ENCODE peak calls at places on chromosomes 11 and 22, in six cellular contexts. One of them, this sample, is unnamed.

GRCh38 chr11:110856993-110857812 is 145.0 kb upstream of the ARHGAP20 start:
- DNase-seq in fibroblast of mammary gland: peak; percentile 66
- DNase-seq in foreskin keratinocyte: no peak
- DNase-seq in neural progenitor cell: no peak
- DNase-seq in fibroblast of pulmonary artery: peak; percentile 35
- DNase-seq in stomach: no peak
- DNase-seq in this sample: no peak

GRCh38 chr11:130441726-130442125 is 6.7 kb upstream of the ADAMTS15 start:
- DNase-seq in fibroblast of pulmonary artery: no peak
- DNase-seq in fibroblast of mammary gland: peak; percentile 63
- DNase-seq in foreskin keratinocyte: no peak
- DNase-seq in stomach: no peak
- DNase-seq in neural progenitor cell: no peak
- DNase-seq in this sample: no peak

GRCh38 chr22:20979243-20979809 is 2.8 kb upstream of the LZTR1 start:
- DNase-seq in stomach: peak; percentile 67
- DNase-seq in neural progenitor cell: peak; percentile 95
- DNase-seq in fibroblast of pulmonary artery: peak; percentile 86
- DNase-seq in foreskin keratinocyte: peak; percentile 77
- DNase-seq in fibroblast of mammary gland: peak; percentile 82
- DNase-seq in this sample: peak; percentile 70

GRCh38 chr11:78869293-78869692 is 294.6 kb upstream of the NARS2 start:
- DNase-seq in stomach: no peak
- DNase-seq in fibroblast of mammary gland: no peak
- DNase-seq in foreskin keratinocyte: no peak
- DNase-seq in neural progenitor cell: no peak
- DNase-seq in fibroblast of pulmonary artery: no peak
- DNase-seq in this sample: no peak

GRCh38 chr11:77301510-77301909 is at the start of gene GDPD4:
- DNase-seq in stomach: no peak
- DNase-seq in neural progenitor cell: no peak
- DNase-seq in fibroblast of mammary gland: no peak
- DNase-seq in fibroblast of pulmonary artery: no peak
- DNase-seq in foreskin keratinocyte: no peak
- DNase-seq in this sample: no peak

GRCh38 chr22:27408068-27408467 is 393.5 kb downstream of the MN1 start:
- DNase-seq in foreskin keratinocyte: no peak
- DNase-seq in neural progenitor cell: no peak
- DNase-seq in stomach: no peak
- DNase-seq in fibroblast of mammary gland: no peak
- DNase-seq in fibroblast of pulmonary artery: no peak
- DNase-seq in this sample: no peak

GRCh38 chr11:12667646-12668045 is 6.6 kb upstream of the TEAD1 start:
- DNase-seq in neural progenitor cell: no peak
- DNase-seq in fibroblast of mammary gland: no peak
- DNase-seq in stomach: no peak
- DNase-seq in fibroblast of pulmonary artery: no peak
- DNase-seq in foreskin keratinocyte: no peak
- DNase-seq in this sample: no peak

GRCh38 chr22:19419086-19419463 is 12.5 kb downstream of the HIRA start:
- DNase-seq in fibroblast of pulmonary artery: no peak
- DNase-seq in fibroblast of mammary gland: no peak
- DNase-seq in stomach: no peak
- DNase-seq in neural progenitor cell: no peak
- DNase-seq in foreskin keratinocyte: no peak
- DNase-seq in this sample: no peak

DNA sequence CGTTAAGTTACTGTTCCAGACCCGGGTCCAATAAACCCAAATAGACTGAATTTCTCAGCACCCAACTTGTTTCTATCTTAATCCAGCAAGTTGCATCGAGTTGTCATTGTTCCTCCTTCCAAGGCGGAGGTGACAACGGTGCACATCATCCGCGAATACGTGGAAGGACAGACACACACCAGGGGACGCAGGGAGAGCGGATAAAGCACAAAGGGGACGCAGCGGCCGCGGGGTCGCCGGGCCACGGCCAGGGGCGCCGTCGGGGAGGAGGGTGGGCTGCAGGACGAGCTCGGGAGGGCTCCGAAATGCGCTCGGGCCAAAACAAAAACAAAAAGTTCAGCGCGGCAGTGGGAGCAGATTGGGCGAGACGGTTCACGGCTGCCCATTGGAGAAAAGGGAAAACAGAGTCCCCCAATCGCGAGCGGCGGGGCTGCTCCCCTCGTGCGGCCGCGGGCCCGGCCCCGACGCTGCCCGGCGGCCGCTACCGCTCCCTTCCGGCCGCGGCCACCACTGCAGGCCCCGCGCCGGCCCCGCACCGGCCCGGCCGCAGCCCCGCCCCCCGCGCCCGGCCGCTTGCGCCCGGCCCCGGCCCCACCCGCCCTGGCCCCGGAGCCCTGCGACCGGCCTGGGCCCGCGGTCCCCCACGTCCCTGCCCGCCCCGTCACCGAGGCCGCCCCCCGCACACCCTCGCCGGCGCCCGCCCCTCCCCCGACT is 518 bp downstream of the KMT5B start:
- DNase-seq in foreskin keratinocyte: no peak
- DNase-seq in fibroblast of pulmonary artery: peak; percentile 82
- DNase-seq in fibroblast of mammary gland: peak; percentile 68
- DNase-seq in stomach: peak; percentile 70
- DNase-seq in neural progenitor cell: peak; percentile 94
- DNase-seq in this sample: peak; percentile 54
- TF ChIP-seq CTCF in foreskin keratinocyte: peak; percentile 47
- TF ChIP-seq CTCF in fibroblast of pulmonary artery: no peak
- TF ChIP-seq CTCF in fibroblast of mammary gland: no peak
- TF ChIP-seq CTCF in stomach: peak; percentile 46
- TF ChIP-seq CTCF in neural progenitor cell: peak; percentile 36
- TF ChIP-seq CTCF in this sample: peak; percentile 50

GRCh38 chr11:27452147-27452546 is 20.4 kb downstream of the LGR4 start:
- DNase-seq in neural progenitor cell: no peak
- DNase-seq in stomach: no peak
- DNase-seq in fibroblast of mammary gland: no peak
- DNase-seq in fibroblast of pulmonary artery: no peak
- DNase-seq in foreskin keratinocyte: no peak
- DNase-seq in this sample: no peak

GRCh38 chr11:27453701-27454100 is 18.9 kb downstream of the LGR4 start:
- DNase-seq in fibroblast of pulmonary artery: no peak
- DNase-seq in fibroblast of mammary gland: no peak
- DNase-seq in foreskin keratinocyte: no peak
- DNase-seq in stomach: no peak
- DNase-seq in neural progenitor cell: no peak
- DNase-seq in this sample: no peak

GRCh38 chr11:27455667-27456066 is 16.9 kb downstream of the LGR4 start:
- DNase-seq in neural progenitor cell: no peak
- DNase-seq in fibroblast of pulmonary artery: no peak
- DNase-seq in stomach: no peak
- DNase-seq in foreskin keratinocyte: no peak
- DNase-seq in fibroblast of mammary gland: no peak
- DNase-seq in this sample: no peak

GRCh38 chr11:27447288-27447914 is 25.2 kb downstream of the LGR4 start:
- DNase-seq in fibroblast of pulmonary artery: peak; percentile 61
- DNase-seq in foreskin keratinocyte: no peak
- DNase-seq in neural progenitor cell: no peak
- DNase-seq in stomach: no peak
- DNase-seq in fibroblast of mammary gland: peak; percentile 28
- DNase-seq in this sample: no peak

DNA sequence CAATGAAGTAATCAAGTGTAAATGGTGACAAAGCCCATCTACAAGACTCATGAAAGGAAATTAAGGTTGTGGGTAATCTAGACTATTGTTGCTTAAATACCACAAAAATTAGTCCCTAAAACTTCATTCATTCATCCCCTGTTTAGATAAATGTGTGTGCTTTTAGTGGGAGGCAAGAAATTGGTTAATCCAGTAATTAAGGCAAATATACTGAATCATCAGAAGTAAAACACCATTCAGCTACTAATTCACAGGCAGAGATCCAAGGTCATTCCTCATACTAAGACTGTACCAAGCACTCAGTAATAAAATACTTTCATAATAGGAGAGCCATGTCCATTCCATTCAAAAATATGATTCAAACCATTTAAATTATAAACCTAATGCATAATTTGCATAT is 21.1 kb downstream of the LGR4 start:
- DNase-seq in foreskin keratinocyte: no peak
- DNase-seq in fibroblast of mammary gland: peak; percentile 27
- DNase-seq in fibroblast of pulmonary artery: no peak
- DNase-seq in stomach: no peak
- DNase-seq in neural progenitor cell: no peak
- DNase-seq in this sample: no peak
- TF ChIP-seq CTCF in foreskin keratinocyte: no peak
- TF ChIP-seq CTCF in fibroblast of mammary gland: no peak
- TF ChIP-seq CTCF in fibroblast of pulmonary artery: no peak
- TF ChIP-seq CTCF in stomach: no peak
- TF ChIP-seq CTCF in neural progenitor cell: no peak
- TF ChIP-seq CTCF in this sample: no peak

GRCh38 chr11:31487848-31488247 is 21.6 kb downstream of the IMMP1L start:
- DNase-seq in fibroblast of pulmonary artery: peak; percentile 85
- DNase-seq in foreskin keratinocyte: no peak
- DNase-seq in fibroblast of mammary gland: peak; percentile 75
- DNase-seq in stomach: no peak
- DNase-seq in neural progenitor cell: peak; percentile 41
- DNase-seq in this sample: no peak
- TF ChIP-seq CTCF in fibroblast of pulmonary artery: peak; percentile 51
- TF ChIP-seq CTCF in foreskin keratinocyte: peak; percentile 61
- TF ChIP-seq CTCF in fibroblast of mammary gland: peak; percentile 38
- TF ChIP-seq CTCF in stomach: peak; percentile 14
- TF ChIP-seq CTCF in neural progenitor cell: peak; percentile 48
- TF ChIP-seq CTCF in this sample: peak; percentile 37

DNA sequence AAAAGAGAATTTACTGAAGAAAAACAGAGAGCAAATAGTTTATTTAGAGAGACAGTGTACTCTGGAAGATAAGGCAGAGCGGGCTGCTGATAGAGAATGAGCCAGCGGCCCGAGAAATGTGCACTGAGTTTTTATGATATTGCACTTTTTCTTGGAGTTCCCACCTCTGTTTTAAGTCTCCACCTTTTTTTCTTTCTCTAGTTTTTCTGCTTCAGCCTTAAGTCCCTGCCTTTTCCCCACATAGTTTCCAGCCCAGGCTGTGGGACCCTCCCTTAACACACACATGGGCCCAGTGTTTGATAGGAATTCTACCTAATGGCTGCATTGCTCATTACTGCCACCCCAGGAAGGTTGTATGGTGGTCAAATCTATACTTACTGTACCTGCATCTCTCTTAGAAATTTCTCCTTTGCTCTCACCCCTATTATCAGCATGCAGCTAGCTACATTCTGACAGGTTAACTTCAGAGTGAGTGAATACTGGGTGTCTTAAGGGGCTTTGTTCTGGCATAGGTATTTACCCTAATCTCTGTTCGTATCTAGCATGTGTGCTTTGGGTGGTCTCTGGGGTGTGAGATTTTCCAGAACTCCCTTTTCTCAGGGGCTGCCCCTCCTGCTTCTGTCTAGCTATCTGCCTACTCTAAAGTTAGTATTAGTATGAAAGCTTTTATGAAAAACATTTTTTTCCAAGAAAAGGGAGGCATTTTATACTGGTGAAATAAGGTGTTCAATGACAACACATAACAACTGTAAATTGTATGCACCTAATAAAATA is 127.3 kb upstream of the TOP3B start:
- DNase-seq in fibroblast of pulmonary artery: no peak
- DNase-seq in stomach: no peak
- DNase-seq in neural progenitor cell: no peak
- DNase-seq in fibroblast of mammary gland: no peak
- DNase-seq in foreskin keratinocyte: no peak
- DNase-seq in this sample: no peak
- TF ChIP-seq CTCF in fibroblast of pulmonary artery: peak; percentile 15
- TF ChIP-seq CTCF in stomach: no peak
- TF ChIP-seq CTCF in neural progenitor cell: peak; percentile 40
- TF ChIP-seq CTCF in fibroblast of mammary gland: no peak
- TF ChIP-seq CTCF in foreskin keratinocyte: peak; percentile 42
- TF ChIP-seq CTCF in this sample: peak; percentile 55

GRCh38 chr11:63904743-63905142 is 12.2 kb downstream of the RCOR2 start:
- DNase-seq in stomach: no peak
- DNase-seq in foreskin keratinocyte: no peak
- DNase-seq in fibroblast of mammary gland: no peak
- DNase-seq in fibroblast of pulmonary artery: no peak
- DNase-seq in neural progenitor cell: no peak
- DNase-seq in this sample: no peak

GRCh38 chr11:63897459-63898156 is 19.4 kb downstream of the RCOR2 start:
- DNase-seq in fibroblast of mammary gland: no peak
- DNase-seq in fibroblast of pulmonary artery: no peak
- DNase-seq in foreskin keratinocyte: no peak
- DNase-seq in stomach: no peak
- DNase-seq in neural progenitor cell: no peak
- DNase-seq in this sample: no peak

GRCh38 chr11:63903884-63904283 is 13.1 kb downstream of the RCOR2 start:
- DNase-seq in foreskin keratinocyte: no peak
- DNase-seq in neural progenitor cell: peak; percentile 28
- DNase-seq in fibroblast of mammary gland: no peak
- DNase-seq in stomach: no peak
- DNase-seq in fibroblast of pulmonary artery: no peak
- DNase-seq in this sample: no peak

GRCh38 chr11:63905179-63905578 is 11.8 kb downstream of the RCOR2 start:
- DNase-seq in fibroblast of mammary gland: no peak
- DNase-seq in foreskin keratinocyte: no peak
- DNase-seq in fibroblast of pulmonary artery: no peak
- DNase-seq in neural progenitor cell: no peak
- DNase-seq in stomach: no peak
- DNase-seq in this sample: no peak

DNA sequence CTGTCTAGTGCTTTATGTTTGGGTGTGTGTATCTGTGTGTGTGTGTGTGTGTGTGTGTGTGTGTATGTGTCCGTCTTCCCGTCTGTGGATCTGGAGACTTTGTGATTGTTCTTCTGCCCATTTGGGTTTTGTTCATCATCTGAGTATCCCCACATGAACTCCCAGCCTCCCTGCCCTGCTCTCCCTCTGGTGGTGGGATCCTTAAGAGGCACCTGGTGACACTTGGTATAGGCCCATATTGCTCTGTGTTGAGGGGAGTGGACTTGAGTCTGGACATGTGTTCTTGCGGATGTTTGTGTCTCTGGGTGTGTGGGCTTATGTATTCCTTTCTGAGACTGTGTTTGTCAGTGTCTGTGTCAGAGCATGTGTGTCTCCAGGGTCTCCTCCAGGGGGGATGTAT is 15.3 kb downstream of the RCOR2 start:
- DNase-seq in foreskin keratinocyte: no peak
- DNase-seq in fibroblast of mammary gland: peak; percentile 50
- DNase-seq in stomach: no peak
- DNase-seq in neural progenitor cell: no peak
- DNase-seq in fibroblast of pulmonary artery: peak; percentile 51
- DNase-seq in this sample: no peak
- TF ChIP-seq CTCF in foreskin keratinocyte: peak; percentile 53
- TF ChIP-seq CTCF in fibroblast of mammary gland: peak; percentile 54
- TF ChIP-seq CTCF in stomach: no peak
- TF ChIP-seq CTCF in neural progenitor cell: peak; percentile 46
- TF ChIP-seq CTCF in fibroblast of pulmonary artery: peak; percentile 57
- TF ChIP-seq CTCF in this sample: peak; percentile 41

GRCh38 chr11:117366183-117366582 is 38.5 kb downstream of the CEP164 start:
- DNase-seq in fibroblast of mammary gland: no peak
- DNase-seq in fibroblast of pulmonary artery: no peak
- DNase-seq in foreskin keratinocyte: no peak
- DNase-seq in neural progenitor cell: peak; percentile 9
- DNase-seq in stomach: no peak
- DNase-seq in this sample: no peak
- TF ChIP-seq CTCF in fibroblast of mammary gland: no peak
- TF ChIP-seq CTCF in fibroblast of pulmonary artery: no peak
- TF ChIP-seq CTCF in foreskin keratinocyte: no peak
- TF ChIP-seq CTCF in neural progenitor cell: peak; percentile 13
- TF ChIP-seq CTCF in stomach: no peak
- TF ChIP-seq CTCF in this sample: no peak

This sample was measured in progenitor cell of endocrine pancreas.